ENCODE peak calls at places on chromosomes 11 and 22, in nine cellular contexts. H is esophagus squamous epithelium, V is fibroblast of lung, U is NB4, R is WTC11, Y is fibroblast of villous mesenchyme, C is progenitor cell of endocrine pancreas, A is lower lobe of right lung, J is foreskin keratinocyte. D is an unnamed sample.

GRCh38 chr22:24091551-24092420 is 80.7 kb downstream of the CABIN1 start:
- DNase-seq in H (no peak), V (no peak), U (no peak), R (no peak), Y (no peak), C (no peak), A (no peak), J (no peak), D (no peak)

GRCh38 chr11:115409116-115409663 is 95.0 kb downstream of the CADM1 start:
- DNase-seq in H (no peak), V (no peak), U (no peak), R (no peak), Y (no peak), C (no peak), A (no peak), J (no peak), D (no peak)

GRCh38 chr22:49291169-49291568 is 536.5 kb downstream of the BRD1 start:
- DNase-seq in H (no peak), V (no peak), U (no peak), R (no peak), Y (no peak), C (no peak), A (no peak), J (no peak), D (no peak)

GRCh38 chr11:42043312-42043711 is 583.9 kb upstream of the LRRC4C start:
- DNase-seq in H (no peak), V (no peak), U (no peak), R (no peak), Y (no peak), C (no peak), A (no peak), J (peak), D (no peak)

GRCh38 chr11:43212279-43212678 is 99.5 kb upstream of the API5 start:
- DNase-seq in H (no peak), V (no peak), U (no peak), R (peak), Y (no peak), C (no peak), A (no peak), J (no peak), D (no peak)

GRCh38 chr11:127105578-127105977 is 105.0 kb upstream of the KIRREL3 start:
- DNase-seq in H (no peak), V (no peak), U (no peak), R (no peak), Y (no peak), C (no peak), A (no peak), J (no peak), D (no peak)

GRCh38 chr11:134063096-134063495 is 5.8 kb upstream of the JAM3 start:
- DNase-seq in H (no peak), V (no peak), U (no peak), R (no peak), Y (no peak), C (no peak), A (no peak), J (no peak), D (no peak)

GRCh38 chr11:80598905-80599304 is 1158.1 kb upstream of the TENM4 start:
- DNase-seq in H (no peak), V (no peak), U (no peak), R (no peak), Y (no peak), C (no peak), A (no peak), J (peak), D (no peak)

GRCh38 chr11:46353706-46354105 is 6.4 kb downstream of the DGKZ start:
- DNase-seq in H (no peak), V (no peak), U (peak), R (no peak), Y (no peak), C (no peak), A (no peak), J (no peak), D (peak)

GRCh38 chr11:23903044-23903704 is 593.7 kb upstream of the LUZP2 start:
- DNase-seq in H (no peak), V (peak), U (no peak), R (no peak), Y (peak), C (no peak), A (no peak), J (peak), D (no peak)

GRCh38 chr22:50504245-50505211 is 3.0 kb downstream of the LMF2 start:
- DNase-seq in H (no peak), V (no peak), U (no peak), R (no peak), Y (no peak), C (no peak), A (peak), J (no peak), D (no peak)

GRCh38 chr11:15374418-15374817 is 259.7 kb downstream of the INSC start:
- DNase-seq in H (no peak), V (no peak), U (no peak), R (no peak), Y (no peak), C (no peak), A (no peak), J (no peak), D (no peak)

GRCh38 chr22:47129902-47130301 is 367.5 kb downstream of the TBC1D22A start:
- DNase-seq in H (no peak), V (no peak), U (peak), R (no peak), Y (no peak), C (no peak), A (peak), J (peak), D (peak)

GRCh38 chr11:119093951-119094815 is 7.5 kb downstream of the DPAGT1 start:
- DNase-seq in H (no peak), V (peak), U (peak), R (peak), Y (peak), C (peak), A (peak), J (no peak), D (peak)

GRCh38 chr11:117815262-117815803 is 9.2 kb downstream of the FXYD2 start:
- DNase-seq in H (peak), V (no peak), U (peak), R (no peak), Y (no peak), C (no peak), A (peak), J (no peak), D (peak)

GRCh38 chr11:69708731-69709401 is 5.0 kb upstream of the FGF19 start:
- DNase-seq in H (no peak), V (no peak), U (no peak), R (peak), Y (no peak), C (no peak), A (no peak), J (no peak), D (no peak)

GRCh38 chr11:47552086-47552580 is 799 bp downstream of the CELF1 start:
- DNase-seq in H (no peak), V (peak), U (peak), R (peak), Y (peak), C (peak), A (no peak), J (no peak), D (peak)

GRCh38 chr22:41619979-41620645 is 731 bp downstream of the DESI1 start:
- DNase-seq in H (no peak), V (no peak), U (peak), R (peak), Y (peak), C (peak), A (peak), J (no peak), D (peak)

GRCh38 chr22:49925525-49926128 is 7.2 kb downstream of the CRELD2 start:
- DNase-seq in H (no peak), V (no peak), U (no peak), R (no peak), Y (no peak), C (no peak), A (no peak), J (no peak), D (peak)

GRCh38 chr11:47215366-47215925 is 672 bp downstream of the DDB2 start:
- DNase-seq in H (no peak), V (peak), U (no peak), R (no peak), Y (peak), C (no peak), A (no peak), J (peak), D (no peak)

GRCh38 chr11:12625438-12626071 is 48.7 kb upstream of the TEAD1 start:
- DNase-seq in H (no peak), V (peak), U (peak), R (no peak), Y (peak), C (no peak), A (no peak), J (peak), D (no peak)

GRCh38 chr22:33577862-33578411 is 342.3 kb downstream of the LARGE1 start:
- DNase-seq in H (no peak), V (no peak), U (no peak), R (no peak), Y (no peak), C (no peak), A (no peak), J (no peak), D (no peak)

GRCh38 chr11:8247312-8247711 is 16.4 kb downstream of the LMO1 start:
- DNase-seq in H (no peak), V (no peak), U (peak), R (peak), Y (no peak), C (no peak), A (peak), J (no peak), D (peak)
- TF ChIP-seq CTCF in H (peak), V (peak), U (peak), R (peak), Y (peak), C (peak), A (peak), J (peak), D (peak)

DNA sequence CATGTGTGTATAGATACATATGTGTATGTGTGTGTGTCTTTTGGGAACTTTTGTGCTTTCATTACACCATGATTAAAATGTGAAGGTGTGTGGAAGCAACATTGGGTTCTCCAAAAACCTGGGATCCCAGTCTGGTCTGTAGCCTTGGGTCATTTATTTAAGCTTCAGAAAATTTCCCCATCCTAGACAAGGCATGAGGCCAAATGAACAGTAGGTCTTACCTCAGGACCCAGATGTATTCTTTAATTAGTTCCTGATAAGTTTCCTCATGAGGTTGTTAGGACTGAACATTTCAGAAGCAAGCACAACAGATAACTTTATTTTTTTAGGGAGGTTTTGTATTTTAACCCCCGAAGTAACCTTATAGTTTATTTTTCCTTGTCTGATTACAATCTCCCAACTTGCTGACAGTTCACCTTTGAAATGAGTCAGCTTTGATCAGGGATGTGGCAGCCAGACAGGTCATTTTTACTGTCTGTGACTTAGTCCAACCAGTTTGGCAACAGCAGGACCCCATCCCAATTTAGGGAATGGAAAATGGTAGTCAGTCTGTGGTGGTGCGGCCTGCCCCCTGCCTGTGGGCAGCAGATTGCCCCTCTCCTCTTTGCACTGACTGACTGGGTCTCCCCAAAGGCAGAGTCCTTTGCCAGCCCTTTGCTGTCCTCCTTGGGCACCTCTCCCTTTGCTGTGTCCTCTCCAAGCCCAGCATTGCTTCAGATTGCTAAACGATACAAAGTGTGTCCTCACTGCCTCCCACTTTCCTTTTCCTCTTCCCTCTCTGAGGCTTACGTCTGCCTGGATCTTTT is 88.3 kb downstream of the NAV2 start:
- DNase-seq in H (no peak), V (no peak), U (no peak), R (peak), Y (peak), C (no peak), A (no peak), J (no peak), D (no peak)
- TF ChIP-seq CTCF in H (no peak), V (peak), U (no peak), R (no peak), Y (no peak), C (peak), A (no peak), J (no peak), D (no peak)

DNA sequence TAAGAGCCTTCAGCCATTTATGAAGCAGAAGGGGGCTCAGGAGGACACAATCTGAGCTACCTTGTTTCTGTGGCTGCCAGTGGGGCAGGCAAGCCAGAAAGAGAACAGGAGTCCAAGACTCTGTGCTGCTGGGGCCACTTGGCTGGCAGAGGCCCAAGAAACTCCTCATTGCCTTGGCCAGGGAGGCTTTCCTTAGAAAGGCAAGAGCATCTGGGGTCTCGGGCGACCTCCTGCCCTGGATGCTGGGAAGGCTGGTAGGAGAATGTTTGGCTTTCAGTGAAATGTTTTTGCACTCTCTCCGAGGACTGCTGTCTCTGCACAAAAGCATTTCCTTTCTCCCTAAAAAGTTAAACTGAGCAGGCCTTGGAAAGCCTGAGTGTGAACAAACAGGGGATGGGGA is 62.2 kb upstream of the PHOX2A start:
- DNase-seq in H (no peak), V (peak), U (no peak), R (no peak), Y (no peak), C (no peak), A (no peak), J (no peak), D (no peak)
- TF ChIP-seq CTCF in H (no peak), V (no peak), U (no peak), R (no peak), Y (no peak), C (no peak), A (no peak), J (no peak), D (no peak)

GRCh38 chr11:71371674-71372069 is 76.5 kb downstream of the DHCR7 start:
- DNase-seq in H (no peak), V (no peak), U (no peak), R (no peak), Y (no peak), C (no peak), A (no peak), J (no peak), D (no peak)

GRCh38 chr11:71369411-71369810 is 78.8 kb downstream of the DHCR7 start:
- DNase-seq in H (no peak), V (no peak), U (no peak), R (no peak), Y (no peak), C (no peak), A (no peak), J (no peak), D (no peak)

GRCh38 chr11:71372693-71373657 is 75.2 kb downstream of the DHCR7 start:
- DNase-seq in H (no peak), V (peak), U (peak), R (no peak), Y (peak), C (no peak), A (no peak), J (no peak), D (no peak)

GRCh38 chr11:71370020-71370747 is 78.0 kb downstream of the DHCR7 start:
- DNase-seq in H (no peak), V (no peak), U (no peak), R (no peak), Y (no peak), C (no peak), A (no peak), J (no peak), D (no peak)

DNA sequence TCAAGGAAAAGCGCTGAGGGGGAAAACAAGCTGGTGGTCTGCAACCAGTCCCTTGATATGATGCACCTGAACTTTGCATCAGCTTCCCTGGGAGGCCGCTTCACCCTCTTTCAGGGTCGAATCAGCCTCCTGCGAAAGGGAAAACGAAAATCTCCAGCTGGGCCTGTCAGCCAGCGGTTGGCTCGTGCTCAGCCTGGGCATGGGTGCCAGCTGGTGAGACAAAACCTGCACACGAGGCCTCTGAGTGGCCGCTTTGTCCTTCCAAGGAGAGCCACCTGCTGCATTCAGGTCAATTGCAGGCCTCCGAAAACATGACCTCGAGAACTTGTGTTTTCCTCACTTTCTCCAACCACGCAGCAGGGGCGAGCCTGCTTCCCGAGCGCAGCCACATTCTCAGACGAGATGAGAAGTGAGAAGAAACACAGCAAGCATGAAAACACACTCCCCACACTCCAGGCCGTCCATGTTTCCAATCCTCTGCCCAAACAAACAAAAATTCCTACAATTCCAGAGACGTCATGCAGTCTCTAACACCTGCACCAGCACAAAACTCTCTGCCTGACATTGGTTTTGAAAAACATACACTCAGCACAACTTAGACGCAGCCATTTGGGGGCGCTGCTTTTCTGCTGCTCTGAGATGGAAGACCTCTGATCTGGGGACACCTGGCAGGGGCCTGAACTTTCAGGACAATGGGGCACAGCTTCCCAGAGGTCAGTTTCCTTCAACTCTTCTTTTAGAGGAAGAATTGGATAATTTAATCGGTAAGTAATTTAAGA is 77.1 kb downstream of the DHCR7 start:
- DNase-seq in H (no peak), V (no peak), U (no peak), R (peak), Y (no peak), C (no peak), A (no peak), J (no peak), D (no peak)
- TF ChIP-seq CTCF in H (no peak), V (no peak), U (peak), R (no peak), Y (no peak), C (no peak), A (no peak), J (no peak), D (no peak)

DNA sequence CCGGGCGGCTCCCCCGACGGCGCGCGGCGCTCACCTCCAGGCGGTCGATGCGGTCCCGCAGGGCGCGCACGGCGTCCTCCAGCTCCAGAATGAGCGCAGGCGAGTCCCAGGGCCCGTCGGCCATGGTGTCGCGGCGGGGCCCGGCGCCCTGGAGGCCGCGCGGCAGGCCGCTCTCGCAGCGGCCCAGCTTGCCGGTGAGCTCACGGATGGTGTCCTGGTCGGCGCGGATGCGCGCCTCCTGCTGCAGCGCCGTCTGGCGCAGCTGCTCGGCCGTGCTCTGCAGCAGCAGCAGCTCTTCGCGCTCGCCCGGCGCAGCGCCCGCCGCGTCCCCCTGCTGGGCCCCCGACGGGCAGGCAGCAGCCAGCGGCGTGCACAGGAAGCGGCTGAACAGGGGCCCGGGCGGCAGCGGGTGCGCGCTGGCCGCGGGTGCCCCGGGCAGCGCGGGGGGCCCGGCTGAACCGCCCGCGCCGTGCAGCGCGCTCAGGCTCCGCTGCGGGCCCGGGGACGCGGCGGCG is 570 bp downstream of the NPTXR start:
- DNase-seq in H (no peak), V (peak), U (peak), R (peak), Y (peak), C (peak), A (peak), J (peak), D (peak)
- TF ChIP-seq CTCF in H (peak), V (peak), U (no peak), R (no peak), Y (peak), C (peak), A (peak), J (peak), D (peak)

DNA sequence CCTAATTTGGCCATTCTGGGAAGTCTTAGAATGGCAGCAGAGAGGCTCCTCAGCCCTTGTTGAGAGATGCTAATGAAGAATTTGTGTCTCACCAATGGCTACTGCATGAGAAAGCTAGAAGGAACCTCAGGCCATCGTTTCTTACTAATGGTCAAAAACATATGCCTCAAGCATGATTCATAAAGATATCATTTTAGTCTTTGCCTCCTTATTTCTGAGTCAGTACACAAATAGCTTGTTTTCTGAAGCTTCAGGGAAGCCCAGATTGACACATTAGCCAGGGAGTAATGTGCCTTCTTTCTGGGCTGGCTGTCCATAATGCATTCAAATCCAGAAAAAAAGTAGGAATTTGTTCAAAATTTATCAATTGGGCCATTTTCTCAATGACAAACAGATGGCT is 169.4 kb upstream of the ZBED5 start:
- DNase-seq in H (no peak), V (peak), U (no peak), R (no peak), Y (peak), C (no peak), A (no peak), J (peak), D (no peak)
- TF ChIP-seq CTCF in H (no peak), V (no peak), U (no peak), R (no peak), Y (no peak), C (no peak), A (no peak), J (no peak), D (no peak)